ENCODE peak calls at places on chromosomes 5 and 9, in five cellular contexts. S is heart right ventricle, R is astrocyte, E is PC-9, B is kidney. N is an unnamed sample.

GRCh38 chr5:108129129-108129528 is 252.8 kb downstream of the FBXL17 start:
- DNase-seq in S (no peak), R (no peak), E (no peak), B (no peak), N (no peak)

GRCh38 chr5:170262061-170262764 is 29.4 kb downstream of the C5orf58 start:
- DNase-seq in S (no peak), R (no peak), E (no peak), B (no peak), N (no peak)

GRCh38 chr5:107451028-107451427 is 219.7 kb downstream of the EFNA5 start:
- DNase-seq in S (no peak), R (no peak), E (no peak), B (no peak), N (no peak)

GRCh38 chr9:107438211-107439030 is 51.1 kb downstream of the KLF4 start:
- DNase-seq in S (no peak), R (no peak), E (peak), B (no peak), N (no peak)

GRCh38 chr9:115671236-115671770 is 482.3 kb upstream of the PAPPA start:
- DNase-seq in S (no peak), R (no peak), E (no peak), B (no peak), N (no peak)

GRCh38 chr5:374631-375335 is 53.3 kb downstream of the AHRR start:
- DNase-seq in S (peak), R (no peak), E (no peak), B (peak), N (no peak)

GRCh38 chr9:126440938-126441337 is 114.3 kb downstream of the MVB12B start:
- DNase-seq in S (no peak), R (peak), E (no peak), B (no peak), N (no peak)

GRCh38 chr5:65696892-65697291 is 25.0 kb downstream of the SGTB start:
- DNase-seq in S (no peak), R (no peak), E (no peak), B (no peak), N (no peak)

GRCh38 chr5:132684922-132685720 is 11.3 kb downstream of the IL4 start:
- DNase-seq in S (no peak), R (no peak), E (no peak), B (no peak), N (no peak)

GRCh38 chr9:136669791-136670464 is 7.2 kb downstream of the EGFL7 start:
- DNase-seq in S (no peak), R (no peak), E (no peak), B (no peak), N (no peak)

GRCh38 chr9:134065720-134066419 is 2.0 kb downstream of the BRD3 start:
- DNase-seq in S (no peak), R (peak), E (peak), B (peak), N (no peak)

GRCh38 chr9:79357185-79357584 is 214.6 kb upstream of the TLE4 start:
- DNase-seq in S (no peak), R (no peak), E (no peak), B (no peak), N (no peak)

GRCh38 chr9:70488098-70488792 is 73.8 kb upstream of the KLF9 start:
- DNase-seq in S (no peak), R (no peak), E (no peak), B (no peak), N (no peak)

GRCh38 chr5:154092356-154092755 is 53.6 kb downstream of the MFAP3 start:
- DNase-seq in S (no peak), R (peak), E (peak), B (no peak), N (no peak)

GRCh38 chr5:159210306-159210722 is 961 bp upstream of the RNF145 start:
- DNase-seq in S (no peak), R (no peak), E (peak), B (no peak), N (no peak)

GRCh38 chr9:75889977-75890540 is 414 bp upstream of the PCSK5 start:
- DNase-seq in S (peak), R (peak), E (peak), B (no peak), N (peak)

GRCh38 chr5:148255456-148255855 is 13.1 kb upstream of the SPINK13 start:
- DNase-seq in S (no peak), R (no peak), E (no peak), B (no peak), N (no peak)

GRCh38 chr5:102481044-102481715 is 17.6 kb downstream of the SLCO6A1 start:
- DNase-seq in S (no peak), R (peak), E (no peak), B (no peak), N (no peak)

GRCh38 chr5:19369561-19369960 is 618.4 kb downstream of the CDH18 start:
- DNase-seq in S (no peak), R (no peak), E (no peak), B (no peak), N (no peak)

GRCh38 chr5:45295231-45295630 is 400.9 kb downstream of the HCN1 start:
- DNase-seq in S (no peak), R (no peak), E (no peak), B (no peak), N (no peak)

GRCh38 chr9:98993570-98993945 is 49.9 kb downstream of the COL15A1 start:
- DNase-seq in S (peak), R (no peak), E (no peak), B (no peak), N (no peak)

GRCh38 chr5:149680810-149681221 is 49.3 kb upstream of the PPARGC1B start:
- DNase-seq in S (peak), R (no peak), E (no peak), B (no peak), N (no peak)

GRCh38 chr5:34598177-34598794 is 57.8 kb upstream of the RAI14 start:
- DNase-seq in S (no peak), R (peak), E (peak), B (no peak), N (peak)

GRCh38 chr9:13116292-13116691 is 163.2 kb downstream of the MPDZ start:
- DNase-seq in S (no peak), R (no peak), E (no peak), B (no peak), N (no peak)

GRCh38 chr9:95783426-95783975 is 92.0 kb upstream of the ERCC6L2 start:
- DNase-seq in S (no peak), R (peak), E (no peak), B (no peak), N (no peak)

DNA sequence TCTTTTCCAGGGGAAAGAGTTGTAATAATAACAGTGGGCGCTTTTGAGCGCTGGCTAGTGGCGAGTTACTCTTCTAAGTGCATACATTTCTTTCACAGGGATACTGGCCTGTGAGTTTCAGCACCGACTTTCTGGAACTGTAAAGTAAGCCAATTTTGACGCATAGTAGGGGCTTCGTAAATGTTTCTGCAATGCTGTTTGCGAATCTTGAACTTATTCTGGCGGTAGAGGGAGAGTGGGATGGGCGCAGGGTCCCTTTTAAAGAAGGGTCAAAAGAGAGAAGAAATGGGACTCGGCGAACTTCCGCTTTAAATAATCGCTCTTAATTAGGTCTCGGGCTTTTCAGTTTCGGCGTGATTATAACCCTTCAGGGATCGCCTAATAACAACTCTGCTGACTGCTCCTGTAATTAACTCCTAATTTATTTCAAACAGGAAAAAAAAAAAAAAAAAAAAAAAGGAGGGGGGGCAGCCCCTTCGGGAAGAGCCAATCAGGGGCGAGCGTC is 351 bp upstream of the MSX2 start:
- DNase-seq in S (peak), R (no peak), E (no peak), B (no peak), N (no peak)
- H3K4me3 ChIP-seq in S (peak), R (peak), E (no peak), B (peak), N (peak)

GRCh38 chr5:172530835-172531703 is 76.7 kb upstream of the SH3PXD2B start:
- DNase-seq in S (no peak), R (no peak), E (no peak), B (no peak), N (no peak)
- TF ChIP-seq CTCF in S (no peak), R (no peak), E (no peak), B (no peak), N (no peak)

GRCh38 chr9:109014267-109015025 is 1.1 kb upstream of the CTNNAL1 start:
- DNase-seq in S (peak), R (peak), E (peak), B (no peak), N (no peak)
- H3K27ac ChIP-seq in S (peak), R (peak), E (peak), B (peak), N (peak)

GRCh38 chr5:145824040-145824439 is 11.1 kb downstream of the PRELID2 start:
- DNase-seq in S (no peak), R (peak), E (no peak), B (no peak), N (no peak)

GRCh38 chr5:145827275-145827674 is 7.9 kb downstream of the PRELID2 start:
- DNase-seq in S (no peak), R (no peak), E (no peak), B (no peak), N (no peak)

GRCh38 chr5:145829708-145830361 is 5.3 kb downstream of the PRELID2 start:
- DNase-seq in S (no peak), R (no peak), E (no peak), B (no peak), N (no peak)

GRCh38 chr5:145825751-145826180 is 9.4 kb downstream of the PRELID2 start:
- DNase-seq in S (no peak), R (peak), E (no peak), B (no peak), N (no peak)

DNA sequence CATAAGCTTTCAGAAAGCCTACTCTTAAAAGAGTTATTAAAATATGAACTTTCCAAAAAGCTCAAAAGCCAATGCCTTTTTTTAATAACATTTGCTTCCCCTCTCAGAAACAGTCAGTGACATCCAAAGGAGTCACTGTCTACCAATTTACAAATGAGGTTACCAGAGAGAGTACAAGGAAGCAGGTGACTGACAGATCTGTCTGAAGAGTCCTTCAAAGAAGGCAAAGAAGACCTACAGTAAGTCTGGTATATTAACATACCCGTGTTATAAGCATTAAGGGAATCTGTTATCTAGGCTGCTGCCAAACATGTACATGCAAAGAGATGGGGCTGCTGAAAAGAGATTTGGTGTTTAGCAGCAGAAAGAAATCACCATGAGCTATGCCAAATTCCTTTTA is 8.3 kb downstream of the PRELID2 start:
- DNase-seq in S (no peak), R (no peak), E (no peak), B (no peak), N (no peak)
- H3K4me3 ChIP-seq in S (no peak), R (no peak), E (no peak), B (no peak), N (no peak)

GRCh38 chr9:121105531-121105930 is 30.8 kb downstream of the CNTRL start:
- DNase-seq in S (no peak), R (no peak), E (no peak), B (no peak), N (no peak)

GRCh38 chr9:121107881-121108280 is 33.1 kb downstream of the CNTRL start:
- DNase-seq in S (no peak), R (no peak), E (no peak), B (no peak), N (no peak)

GRCh38 chr9:121107041-121107440 is 32.3 kb downstream of the CNTRL start:
- DNase-seq in S (no peak), R (no peak), E (no peak), B (no peak), N (no peak)
- TF ChIP-seq CTCF in S (no peak), R (no peak), E (peak), B (no peak), N (no peak)

N was measured in AG04450.